ENCODE peak calls at places on chromosome 1, in five cellular contexts. T is heart right ventricle, S is A673, Q is GM12865, G is heart left ventricle. V is an unnamed sample.

GRCh38 chr1:70044832-70045231 is 160.5 kb downstream of the LRRC40 start:
- DNase-seq in T (no peak), S (peak), Q (no peak), G (no peak), V (peak)

GRCh38 chr1:97427371-97427770 is 493.5 kb downstream of the DPYD start:
- DNase-seq in T (no peak), S (no peak), Q (peak), G (no peak), V (no peak)

GRCh38 chr1:63557365-63557987 is 34.2 kb downstream of the EFCAB7 start:
- DNase-seq in T (no peak), S (peak), Q (peak), G (no peak), V (peak)

GRCh38 chr1:212166296-212167039 is 118.7 kb upstream of the PPP2R5A start:
- DNase-seq in T (no peak), S (no peak), Q (no peak), G (no peak), V (no peak)

GRCh38 chr1:244749230-244750016 is 86.0 kb upstream of the COX20 start:
- DNase-seq in T (no peak), S (no peak), Q (no peak), G (no peak), V (no peak)

GRCh38 chr1:26538480-26539412 is 9.2 kb downstream of the RPS6KA1 start:
- DNase-seq in T (no peak), S (peak), Q (peak), G (no peak), V (peak)

GRCh38 chr1:63322944-63323865 is 838 bp downstream of the FOXD3 start:
- DNase-seq in T (no peak), S (peak), Q (peak), G (no peak), V (peak)

GRCh38 chr1:58249729-58250586 is 296.6 kb downstream of the OMA1 start:
- DNase-seq in T (peak), S (peak), Q (peak), G (peak), V (peak)

GRCh38 chr1:206809504-206810084 is 37.3 kb upstream of the IL10 start:
- DNase-seq in T (no peak), S (peak), Q (peak), G (no peak), V (peak)

GRCh38 chr1:114561333-114561732 is 20.1 kb downstream of the BCAS2 start:
- DNase-seq in T (no peak), S (no peak), Q (peak), G (no peak), V (no peak)

GRCh38 chr1:210222288-210223006 is 10.1 kb upstream of the SERTAD4 start:
- DNase-seq in T (no peak), S (peak), Q (no peak), G (no peak), V (peak)

GRCh38 chr1:19946331-19946751 is 22.9 kb upstream of the PLA2G2E start:
- DNase-seq in T (no peak), S (no peak), Q (no peak), G (no peak), V (no peak)

GRCh38 chr1:214552174-214552608 is 789 bp upstream of the PTPN14 start:
- DNase-seq in T (peak), S (peak), Q (no peak), G (peak), V (peak)

GRCh38 chr1:97063532-97063931 is 341.9 kb downstream of the PTBP2 start:
- DNase-seq in T (no peak), S (no peak), Q (no peak), G (no peak), V (peak)

GRCh38 chr1:197781998-197782718 is 6.9 kb upstream of the DENND1B start:
- DNase-seq in T (no peak), S (no peak), Q (no peak), G (no peak), V (no peak)

GRCh38 chr1:54984126-54984842 is 3.9 kb downstream of the TMEM61 start:
- DNase-seq in T (no peak), S (peak), Q (no peak), G (no peak), V (no peak)

GRCh38 chr1:182484531-182485257 is 34.7 kb downstream of the RGSL1 start:
- DNase-seq in T (no peak), S (peak), Q (peak), G (no peak), V (no peak)

GRCh38 chr1:159469921-159470595 is 30.5 kb downstream of the OR10J1 start:
- DNase-seq in T (no peak), S (no peak), Q (no peak), G (no peak), V (peak)

GRCh38 chr1:14778882-14779594 is 180.6 kb downstream of the KAZN start:
- DNase-seq in T (peak), S (peak), Q (peak), G (no peak), V (peak)

GRCh38 chr1:244254467-244254866 is 197.2 kb downstream of the ADSS2 start:
- DNase-seq in T (no peak), S (no peak), Q (peak), G (peak), V (no peak)

GRCh38 chr1:53442297-53442696 is 16.9 kb upstream of the DMRTB1 start:
- DNase-seq in T (no peak), S (peak), Q (no peak), G (no peak), V (peak)

GRCh38 chr1:47388548-47389238 is 27.4 kb upstream of the FOXE3 start:
- DNase-seq in T (peak), S (peak), Q (peak), G (no peak), V (peak)

GRCh38 chr1:220681220-220681847 is 8.8 kb upstream of the C1orf115 start:
- DNase-seq in T (no peak), S (no peak), Q (no peak), G (no peak), V (no peak)

GRCh38 chr1:9903801-9904527 is 6.1 kb downstream of the CTNNBIP1 start:
- DNase-seq in T (no peak), S (no peak), Q (peak), G (no peak), V (no peak)

GRCh38 chr1:75615664-75616435 is 4.9 kb upstream of the SLC44A5 start:
- DNase-seq in T (peak), S (peak), Q (no peak), G (peak), V (peak)

GRCh38 chr1:152777510-152778137 is 2.7 kb downstream of the LCE1F start:
- DNase-seq in T (no peak), S (peak), Q (peak), G (no peak), V (no peak)

GRCh38 chr1:239999170-239999569 is 92.5 kb upstream of the FMN2 start:
- DNase-seq in T (no peak), S (no peak), Q (no peak), G (no peak), V (no peak)

GRCh38 chr1:37983546-37983945 is 6.3 kb downstream of the SF3A3 start:
- DNase-seq in T (no peak), S (no peak), Q (no peak), G (peak), V (no peak)

GRCh38 chr1:33268927-33269610 is 12.8 kb downstream of the ZNF362 start:
- DNase-seq in T (no peak), S (no peak), Q (no peak), G (no peak), V (no peak)

GRCh38 chr1:61699893-61700851 is 24.8 kb downstream of the TM2D1 start:
- DNase-seq in T (no peak), S (no peak), Q (no peak), G (no peak), V (no peak)

GRCh38 chr1:229888561-229889001 is 178.5 kb upstream of the GALNT2 start:
- DNase-seq in T (no peak), S (no peak), Q (no peak), G (no peak), V (no peak)

GRCh38 chr1:178093958-178094751 is at the start of gene RASAL2:
- DNase-seq in T (peak), S (peak), Q (peak), G (peak), V (peak)

GRCh38 chr1:61828814-61829213 is 86.5 kb downstream of the PATJ start:
- DNase-seq in T (no peak), S (no peak), Q (no peak), G (no peak), V (peak)

GRCh38 chr1:53896673-53897229 is 2.8 kb downstream of the DIO1 start:
- DNase-seq in T (no peak), S (no peak), Q (no peak), G (no peak), V (peak)

GRCh38 chr1:197683895-197684553 is 91.3 kb downstream of the DENND1B start:
- DNase-seq in T (no peak), S (no peak), Q (no peak), G (no peak), V (no peak)

GRCh38 chr1:1794999-1795398 is 16.7 kb upstream of the NADK start:
- DNase-seq in T (no peak), S (no peak), Q (no peak), G (no peak), V (no peak)

GRCh38 chr1:223748405-223748772 is 36.0 kb downstream of the CAPN2 start:
- DNase-seq in T (peak), S (no peak), Q (peak), G (no peak), V (peak)

GRCh38 chr1:228092342-228093049 is 10.0 kb downstream of the ARF1 start:
- DNase-seq in T (no peak), S (no peak), Q (peak), G (no peak), V (no peak)

GRCh38 chr1:12296623-12297022 is 66.8 kb downstream of the VPS13D start:
- DNase-seq in T (no peak), S (no peak), Q (peak), G (no peak), V (peak)

GRCh38 chr1:65253800-65254319 is 55.5 kb upstream of the DNAJC6 start:
- DNase-seq in T (no peak), S (no peak), Q (no peak), G (no peak), V (no peak)

GRCh38 chr1:65255088-65256050 is 54.0 kb upstream of the DNAJC6 start:
- DNase-seq in T (peak), S (no peak), Q (no peak), G (no peak), V (no peak)

GRCh38 chr1:65250826-65251225 is 58.5 kb upstream of the DNAJC6 start:
- DNase-seq in T (no peak), S (no peak), Q (no peak), G (no peak), V (no peak)

GRCh38 chr1:65256860-65257719 is 52.3 kb upstream of the DNAJC6 start:
- DNase-seq in T (no peak), S (no peak), Q (no peak), G (no peak), V (no peak)

DNA sequence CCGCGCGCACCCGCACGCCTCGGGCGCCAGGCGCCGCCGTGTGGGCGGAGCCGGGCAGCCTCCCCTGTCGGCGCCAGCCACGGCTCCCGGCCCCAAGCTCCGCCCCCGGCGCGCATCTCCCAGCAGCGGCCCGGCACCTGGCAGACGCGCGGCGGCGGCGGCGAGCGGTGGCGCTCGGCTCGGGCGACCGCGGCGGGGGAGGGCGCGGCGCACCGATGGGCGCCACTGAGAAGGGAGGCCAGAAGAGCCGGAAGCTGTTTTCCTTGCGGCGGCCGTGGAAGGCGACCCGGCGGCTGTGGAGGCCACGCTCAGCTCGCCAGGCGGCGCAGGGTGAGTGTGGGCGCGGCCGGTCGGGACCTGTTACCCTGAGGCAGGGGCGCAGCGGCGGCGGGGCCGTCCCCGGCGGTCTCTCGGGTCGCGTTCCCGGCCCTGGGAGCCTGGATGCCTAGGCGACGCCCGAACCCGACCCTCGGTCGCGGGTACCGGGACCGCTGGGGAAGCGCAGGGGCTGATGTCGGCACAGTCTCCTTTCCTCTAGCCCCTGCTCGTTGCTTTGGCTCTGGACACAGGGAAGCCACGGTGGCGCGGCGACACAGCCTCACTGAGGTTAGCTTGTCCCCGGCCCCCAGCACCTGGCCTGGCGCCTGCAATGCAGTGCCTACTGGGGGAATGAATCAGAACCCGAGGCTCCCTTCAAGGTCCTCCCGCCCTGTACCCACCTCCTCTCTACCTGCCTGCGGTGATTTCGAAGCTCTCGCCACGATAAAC is 54.8 kb upstream of the DNAJC6 start:
- DNase-seq in T (peak), S (peak), Q (peak), G (peak), V (peak)
- TF ChIP-seq CTCF in T (no peak), S (no peak), Q (no peak), G (peak), V (no peak)

DNA sequence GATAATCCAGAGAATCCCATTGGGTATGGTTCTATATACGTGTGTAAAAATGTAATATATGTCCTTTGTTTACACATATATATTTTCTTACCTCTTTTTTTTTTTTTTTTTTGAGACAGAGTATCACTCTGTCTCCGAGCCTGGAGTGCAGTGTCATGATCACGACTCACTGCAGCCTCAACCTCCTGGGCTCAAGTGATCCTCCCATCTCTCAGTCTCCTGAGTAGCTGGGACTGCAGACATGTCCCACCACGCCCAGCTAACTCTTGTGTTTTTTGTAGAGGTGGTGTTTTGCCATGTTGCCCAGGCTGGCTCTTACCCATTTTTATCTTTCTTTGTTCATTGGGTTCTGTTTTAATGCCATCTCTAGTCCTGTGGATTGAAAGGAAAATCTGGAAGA is 59.5 kb downstream of the ZBTB17 start:
- DNase-seq in T (no peak), S (no peak), Q (no peak), G (no peak), V (no peak)
- H3K4me3 ChIP-seq in T (no peak), S (no peak), Q (peak), G (no peak), V (no peak)

DNA sequence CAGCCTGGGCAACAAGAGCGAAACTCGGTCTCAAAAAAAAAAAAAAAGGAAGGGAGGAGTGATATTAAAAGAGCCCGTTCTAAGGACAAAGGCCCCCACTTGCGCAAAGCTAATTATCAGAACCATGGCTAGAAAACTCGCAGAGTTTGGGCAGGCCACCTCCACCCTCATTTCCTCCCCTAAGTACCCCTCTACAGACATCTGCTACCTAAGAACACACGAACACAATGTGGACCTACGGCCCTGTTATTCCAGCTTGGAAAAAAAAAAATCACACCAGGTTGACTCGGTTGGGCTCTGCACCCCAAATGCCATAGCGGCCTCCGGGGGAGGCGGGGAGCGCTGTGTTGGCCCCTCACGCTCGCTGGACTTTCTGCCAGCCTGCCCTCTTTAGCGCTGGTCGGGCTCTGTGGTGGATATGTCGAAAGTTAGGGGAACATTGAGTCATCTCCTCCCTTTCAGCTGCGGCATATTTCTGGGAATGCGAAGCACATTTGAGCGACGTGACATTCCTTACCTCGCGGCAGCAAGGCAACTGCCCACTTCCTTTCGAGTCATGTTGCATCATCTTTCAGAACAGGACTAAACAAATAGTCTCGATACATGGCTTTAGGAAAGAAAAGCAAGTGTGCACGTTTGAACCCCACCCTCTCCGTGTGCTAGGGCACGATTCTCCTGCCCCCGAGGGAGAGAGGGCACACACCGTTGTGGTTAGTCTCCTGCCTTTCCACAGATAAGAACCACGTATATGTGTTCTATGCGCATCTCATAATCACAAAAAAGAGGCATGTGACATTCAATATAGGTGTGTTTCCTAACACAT is 106.1 kb upstream of the SLC45A1 start:
- DNase-seq in T (no peak), S (peak), Q (no peak), G (no peak), V (peak)
- TF ChIP-seq CTCF in T (no peak), S (no peak), Q (no peak), G (no peak), V (no peak)

DNA sequence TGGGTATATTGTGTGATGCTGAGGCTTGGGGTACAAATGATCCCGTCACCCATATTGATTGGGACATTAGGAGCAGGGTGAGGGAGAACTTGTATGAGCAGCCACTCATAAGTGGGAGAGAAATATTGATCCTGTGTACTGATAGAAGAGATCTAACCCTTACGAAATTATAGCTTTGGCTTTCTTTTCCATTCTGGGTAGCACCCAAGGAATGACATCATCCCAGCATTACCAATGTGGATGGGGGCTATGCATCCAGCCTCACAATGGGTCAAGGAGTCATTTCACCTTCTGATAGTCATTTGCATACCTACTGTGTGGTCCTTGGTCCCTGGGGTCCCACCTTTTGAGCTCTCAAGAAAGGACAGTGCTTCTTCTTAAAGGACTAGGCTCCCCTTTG is 1.9 kb upstream of the NAV1 start:
- DNase-seq in T (no peak), S (no peak), Q (no peak), G (no peak), V (no peak)
- H3K4me3 ChIP-seq in T (no peak), S (no peak), Q (no peak), G (no peak), V (no peak)

GRCh38 chr1:28194326-28195035 is 18.0 kb upstream of the PTAFR start:
- DNase-seq in T (no peak), S (no peak), Q (no peak), G (no peak), V (no peak)

GRCh38 chr1:28190996-28191645 is 14.6 kb upstream of the PTAFR start:
- DNase-seq in T (no peak), S (no peak), Q (no peak), G (no peak), V (peak)

GRCh38 chr1:28195780-28196179 is 19.3 kb upstream of the PTAFR start:
- DNase-seq in T (no peak), S (no peak), Q (no peak), G (no peak), V (no peak)

GRCh38 chr1:28196330-28196729 is 19.8 kb upstream of the PTAFR start:
- DNase-seq in T (no peak), S (no peak), Q (no peak), G (no peak), V (no peak)

DNA sequence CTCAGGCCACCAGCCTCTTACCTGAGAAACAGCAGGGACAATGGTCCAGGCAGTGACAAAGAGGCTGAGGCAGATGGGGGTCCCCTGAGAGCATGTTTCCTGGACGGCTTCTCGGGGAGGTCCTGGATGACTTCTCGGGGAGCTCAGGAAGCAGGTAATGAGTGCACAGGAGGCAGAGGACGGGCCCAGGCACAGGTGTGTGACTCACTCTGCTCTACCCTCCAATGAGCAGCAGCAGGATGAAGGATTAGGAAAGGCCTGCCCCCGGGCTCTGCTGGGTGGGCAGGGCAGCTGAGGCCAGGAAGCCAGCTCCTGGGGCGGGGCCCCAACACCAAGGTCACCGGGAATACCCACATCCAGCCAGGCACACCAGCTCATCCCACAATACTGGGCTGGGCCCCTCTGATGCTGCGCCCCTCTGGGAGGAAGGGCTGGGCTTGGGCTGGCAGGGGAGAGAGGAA is 17.2 kb upstream of the PTAFR start:
- DNase-seq in T (no peak), S (no peak), Q (no peak), G (no peak), V (no peak)
- TF ChIP-seq CTCF in T (no peak), S (no peak), Q (no peak), G (no peak), V (no peak)

GRCh38 chr1:30756206-30756544 is 1.4 kb downstream of the LAPTM5 start:
- DNase-seq in T (no peak), S (no peak), Q (no peak), G (no peak), V (no peak)
- H3K4me3 ChIP-seq in T (no peak), S (no peak), Q (peak), G (peak), V (no peak)

GRCh38 chr1:94463765-94464330 is 45.7 kb downstream of the ABCD3 start:
- DNase-seq in T (no peak), S (peak), Q (peak), G (no peak), V (peak)
- TF ChIP-seq CTCF in T (peak), S (peak), Q (peak), G (peak), V (peak)

V was measured in fibroblast of pulmonary artery.